ENCODE peak calls at places on chromosomes 2 and 18, in six cellular contexts. One of them, this sample, is unnamed.

GRCh38 chr2:195683174-195683573 is 26.1 kb downstream of the SLC39A10 start:
- DNase-seq in uterus: no peak
- DNase-seq in tibial artery: no peak
- DNase-seq in endothelial cell of umbilical vein: no peak
- DNase-seq in mammary epithelial cell: peak; percentile 47
- DNase-seq in psoas muscle: no peak
- DNase-seq in this sample: no peak

GRCh38 chr2:194319222-194319992 is 1337.6 kb upstream of the SLC39A10 start:
- DNase-seq in uterus: no peak
- DNase-seq in tibial artery: no peak
- DNase-seq in endothelial cell of umbilical vein: no peak
- DNase-seq in mammary epithelial cell: no peak
- DNase-seq in psoas muscle: no peak
- DNase-seq in this sample: no peak

GRCh38 chr2:225487901-225488416 is 88.4 kb downstream of the NYAP2 start:
- DNase-seq in uterus: no peak
- DNase-seq in tibial artery: no peak
- DNase-seq in endothelial cell of umbilical vein: no peak
- DNase-seq in mammary epithelial cell: no peak
- DNase-seq in psoas muscle: no peak
- DNase-seq in this sample: no peak

GRCh38 chr18:45316127-45316526 is 299.1 kb upstream of the SLC14A2 start:
- DNase-seq in uterus: no peak
- DNase-seq in tibial artery: no peak
- DNase-seq in endothelial cell of umbilical vein: no peak
- DNase-seq in mammary epithelial cell: no peak
- DNase-seq in psoas muscle: no peak
- DNase-seq in this sample: no peak

GRCh38 chr2:138948070-138948539 is 167.9 kb upstream of the NXPH2 start:
- DNase-seq in uterus: no peak
- DNase-seq in tibial artery: peak; percentile 61
- DNase-seq in endothelial cell of umbilical vein: peak; percentile 45
- DNase-seq in mammary epithelial cell: peak; percentile 98
- DNase-seq in psoas muscle: no peak
- DNase-seq in this sample: no peak

GRCh38 chr2:11697103-11697871 is 27.3 kb upstream of the NTSR2 start:
- DNase-seq in uterus: peak; percentile 62
- DNase-seq in tibial artery: peak; percentile 51
- DNase-seq in endothelial cell of umbilical vein: peak; percentile 70
- DNase-seq in mammary epithelial cell: peak; percentile 71
- DNase-seq in psoas muscle: peak; percentile 80
- DNase-seq in this sample: peak; percentile 46

GRCh38 chr2:224869601-224870000 is 153.4 kb upstream of the CCDC195 start:
- DNase-seq in uterus: no peak
- DNase-seq in tibial artery: no peak
- DNase-seq in endothelial cell of umbilical vein: no peak
- DNase-seq in mammary epithelial cell: peak; percentile 75
- DNase-seq in psoas muscle: no peak
- DNase-seq in this sample: no peak

GRCh38 chr2:16124881-16125613 is 184.7 kb downstream of the MYCN start:
- DNase-seq in uterus: no peak
- DNase-seq in tibial artery: no peak
- DNase-seq in endothelial cell of umbilical vein: no peak
- DNase-seq in mammary epithelial cell: no peak
- DNase-seq in psoas muscle: no peak
- DNase-seq in this sample: no peak

GRCh38 chr18:61946449-61946848 is 53.6 kb upstream of the RNF152 start:
- DNase-seq in uterus: no peak
- DNase-seq in tibial artery: no peak
- DNase-seq in endothelial cell of umbilical vein: no peak
- DNase-seq in mammary epithelial cell: peak; percentile 77
- DNase-seq in psoas muscle: no peak
- DNase-seq in this sample: no peak

GRCh38 chr2:109243526-109244425 is 114.8 kb downstream of the SH3RF3 start:
- DNase-seq in uterus: no peak
- DNase-seq in tibial artery: no peak
- DNase-seq in endothelial cell of umbilical vein: no peak
- DNase-seq in mammary epithelial cell: no peak
- DNase-seq in psoas muscle: no peak
- DNase-seq in this sample: no peak

GRCh38 chr2:65514555-65515195 is 82.3 kb upstream of the SPRED2 start:
- DNase-seq in uterus: no peak
- DNase-seq in tibial artery: no peak
- DNase-seq in endothelial cell of umbilical vein: no peak
- DNase-seq in mammary epithelial cell: peak; percentile 38
- DNase-seq in psoas muscle: no peak
- DNase-seq in this sample: no peak

GRCh38 chr18:75209952-75210261 is 690 bp upstream of the TSHZ1 start:
- DNase-seq in uterus: no peak
- DNase-seq in tibial artery: no peak
- DNase-seq in endothelial cell of umbilical vein: no peak
- DNase-seq in mammary epithelial cell: peak; percentile 35
- DNase-seq in psoas muscle: no peak
- DNase-seq in this sample: no peak

GRCh38 chr2:234949762-234950434 is 1.9 kb upstream of the SH3BP4 start:
- DNase-seq in uterus: no peak
- DNase-seq in tibial artery: no peak
- DNase-seq in endothelial cell of umbilical vein: peak; percentile 14
- DNase-seq in mammary epithelial cell: peak; percentile 99
- DNase-seq in psoas muscle: no peak
- DNase-seq in this sample: no peak

GRCh38 chr2:96535331-96535730 is 1.2 kb upstream of the ARID5A start:
- DNase-seq in uterus: no peak
- DNase-seq in tibial artery: no peak
- DNase-seq in endothelial cell of umbilical vein: no peak
- DNase-seq in mammary epithelial cell: no peak
- DNase-seq in psoas muscle: no peak
- DNase-seq in this sample: no peak

GRCh38 chr2:4219121-4219520 is 515.7 kb downstream of the DCDC2C start:
- DNase-seq in uterus: no peak
- DNase-seq in tibial artery: no peak
- DNase-seq in endothelial cell of umbilical vein: no peak
- DNase-seq in mammary epithelial cell: no peak
- DNase-seq in psoas muscle: no peak
- DNase-seq in this sample: no peak

GRCh38 chr2:13252615-13253014 is 535.9 kb downstream of the TRIB2 start:
- DNase-seq in uterus: no peak
- DNase-seq in tibial artery: no peak
- DNase-seq in endothelial cell of umbilical vein: no peak
- DNase-seq in mammary epithelial cell: no peak
- DNase-seq in psoas muscle: no peak
- DNase-seq in this sample: no peak

GRCh38 chr18:79001001-79001400 is 21.4 kb downstream of the SALL3 start:
- DNase-seq in uterus: no peak
- DNase-seq in tibial artery: no peak
- DNase-seq in endothelial cell of umbilical vein: no peak
- DNase-seq in mammary epithelial cell: no peak
- DNase-seq in psoas muscle: no peak
- DNase-seq in this sample: no peak

GRCh38 chr2:236171213-236172201 is 3.3 kb upstream of the GBX2 start:
- DNase-seq in uterus: no peak
- DNase-seq in tibial artery: no peak
- DNase-seq in endothelial cell of umbilical vein: no peak
- DNase-seq in mammary epithelial cell: no peak
- DNase-seq in psoas muscle: no peak
- DNase-seq in this sample: no peak

GRCh38 chr2:145484443-145485086 is 964.6 kb upstream of the ZEB2 start:
- DNase-seq in uterus: no peak
- DNase-seq in tibial artery: no peak
- DNase-seq in endothelial cell of umbilical vein: peak; percentile 50
- DNase-seq in mammary epithelial cell: peak; percentile 84
- DNase-seq in psoas muscle: no peak
- DNase-seq in this sample: no peak

GRCh38 chr2:146213674-146214073 is 1631.2 kb upstream of the ACVR2A start:
- DNase-seq in uterus: no peak
- DNase-seq in tibial artery: no peak
- DNase-seq in endothelial cell of umbilical vein: no peak
- DNase-seq in mammary epithelial cell: no peak
- DNase-seq in psoas muscle: no peak
- DNase-seq in this sample: no peak

GRCh38 chr2:176419591-176420071 is 150.4 kb downstream of the MTX2 start:
- DNase-seq in uterus: no peak
- DNase-seq in tibial artery: no peak
- DNase-seq in endothelial cell of umbilical vein: peak; percentile 97
- DNase-seq in mammary epithelial cell: no peak
- DNase-seq in psoas muscle: no peak
- DNase-seq in this sample: no peak

GRCh38 chr2:152154462-152154861 is 21.1 kb downstream of the STAM2 start:
- DNase-seq in uterus: no peak
- DNase-seq in tibial artery: no peak
- DNase-seq in endothelial cell of umbilical vein: no peak
- DNase-seq in mammary epithelial cell: no peak
- DNase-seq in psoas muscle: no peak
- DNase-seq in this sample: no peak

GRCh38 chr2:40371525-40372277 is 80.2 kb downstream of the SLC8A1 start:
- DNase-seq in uterus: peak; percentile 66
- DNase-seq in tibial artery: peak; percentile 48
- DNase-seq in endothelial cell of umbilical vein: no peak
- DNase-seq in mammary epithelial cell: no peak
- DNase-seq in psoas muscle: peak; percentile 37
- DNase-seq in this sample: peak; percentile 53

GRCh38 chr18:28725876-28726275 is 548.9 kb upstream of the CDH2 start:
- DNase-seq in uterus: no peak
- DNase-seq in tibial artery: no peak
- DNase-seq in endothelial cell of umbilical vein: no peak
- DNase-seq in mammary epithelial cell: peak; percentile 77
- DNase-seq in psoas muscle: no peak
- DNase-seq in this sample: no peak

GRCh38 chr2:177733-178132 is 86.1 kb downstream of the SH3YL1 start:
- DNase-seq in uterus: no peak
- DNase-seq in tibial artery: no peak
- DNase-seq in endothelial cell of umbilical vein: no peak
- DNase-seq in mammary epithelial cell: no peak
- DNase-seq in psoas muscle: no peak
- DNase-seq in this sample: no peak

GRCh38 chr2:173048530-173048900 is 27.1 kb upstream of the MAP3K20 start:
- DNase-seq in uterus: no peak
- DNase-seq in tibial artery: no peak
- DNase-seq in endothelial cell of umbilical vein: no peak
- DNase-seq in mammary epithelial cell: no peak
- DNase-seq in psoas muscle: no peak
- DNase-seq in this sample: no peak

GRCh38 chr2:173050684-173051083 is 25.0 kb upstream of the MAP3K20 start:
- DNase-seq in uterus: no peak
- DNase-seq in tibial artery: no peak
- DNase-seq in endothelial cell of umbilical vein: no peak
- DNase-seq in mammary epithelial cell: no peak
- DNase-seq in psoas muscle: no peak
- DNase-seq in this sample: no peak

GRCh38 chr2:173051463-173051862 is 24.2 kb upstream of the MAP3K20 start:
- DNase-seq in uterus: no peak
- DNase-seq in tibial artery: no peak
- DNase-seq in endothelial cell of umbilical vein: no peak
- DNase-seq in mammary epithelial cell: no peak
- DNase-seq in psoas muscle: no peak
- DNase-seq in this sample: no peak

GRCh38 chr2:173048901-173049661 is 26.6 kb upstream of the MAP3K20 start:
- DNase-seq in uterus: peak; percentile 90
- DNase-seq in tibial artery: peak; percentile 89
- DNase-seq in endothelial cell of umbilical vein: peak; percentile 91
- DNase-seq in mammary epithelial cell: peak; percentile 99
- DNase-seq in psoas muscle: peak; percentile 85
- DNase-seq in this sample: peak; percentile 45

DNA sequence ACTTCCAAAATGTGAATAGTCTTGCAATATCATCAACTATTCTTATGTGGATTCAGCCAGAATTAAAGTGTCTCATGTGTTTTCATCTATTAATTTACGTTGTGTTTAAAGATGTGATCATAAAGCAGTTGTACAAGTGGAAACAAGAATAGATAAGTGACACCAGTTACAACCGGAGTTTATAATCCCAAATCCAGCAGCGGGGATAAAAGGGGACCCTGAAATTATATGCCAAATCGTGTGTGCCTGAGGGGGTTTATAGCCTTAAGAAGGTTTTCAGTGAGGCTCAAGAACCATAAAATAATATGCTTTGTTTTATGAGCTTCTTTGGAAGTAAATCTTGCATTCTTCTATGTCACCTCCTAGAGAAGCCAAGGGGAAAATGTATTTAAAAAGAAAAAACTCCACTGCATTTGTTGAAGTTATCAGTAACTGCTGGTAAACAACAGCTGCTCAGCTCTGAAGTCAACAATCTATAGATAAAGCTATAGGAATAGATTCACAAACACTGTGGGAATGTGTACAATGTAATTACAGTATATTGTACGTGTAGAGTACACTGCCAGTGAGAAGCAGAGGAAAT is 25.8 kb upstream of the MAP3K20 start:
- DNase-seq in uterus: no peak
- DNase-seq in tibial artery: no peak
- DNase-seq in endothelial cell of umbilical vein: peak; percentile 3
- DNase-seq in mammary epithelial cell: no peak
- DNase-seq in psoas muscle: no peak
- DNase-seq in this sample: no peak
- H3K27ac ChIP-seq in uterus: peak overlapping the region; percentile 79
- H3K27ac ChIP-seq in tibial artery: peak overlapping the region; percentile 76
- H3K27ac ChIP-seq in endothelial cell of umbilical vein: peak overlapping the region; percentile 70
- H3K27ac ChIP-seq in mammary epithelial cell: peak overlapping the region; percentile 100
- H3K27ac ChIP-seq in psoas muscle: peak overlapping the region; percentile 79
- H3K27ac ChIP-seq in this sample: no peak overlapping the region

GRCh38 chr2:172438064-172438421 is 10.7 kb downstream of the ITGA6 start:
- DNase-seq in uterus: no peak
- DNase-seq in tibial artery: no peak
- DNase-seq in endothelial cell of umbilical vein: no peak
- DNase-seq in mammary epithelial cell: peak; percentile 78
- DNase-seq in psoas muscle: no peak
- DNase-seq in this sample: no peak
- H3K4me1 ChIP-seq in uterus: no peaks in the 10 kb centered on the region
- H3K4me1 ChIP-seq in tibial artery: no peaks in the 10 kb centered on the region
- H3K4me1 ChIP-seq in endothelial cell of umbilical vein: peaks cover 67% of the 10 kb centered on the region
- H3K4me1 ChIP-seq in mammary epithelial cell: peaks cover 97% of the 10 kb centered on the region
- H3K4me1 ChIP-seq in psoas muscle: peaks cover 70% of the 10 kb centered on the region
- H3K4me1 ChIP-seq in this sample: peaks cover 45% of the 10 kb centered on the region

GRCh38 chr2:9796056-9796792 is 47.0 kb upstream of the TAF1B start:
- DNase-seq in uterus: no peak
- DNase-seq in tibial artery: no peak
- DNase-seq in endothelial cell of umbilical vein: no peak
- DNase-seq in mammary epithelial cell: no peak
- DNase-seq in psoas muscle: no peak
- DNase-seq in this sample: no peak
- H3K27ac ChIP-seq in uterus: no peak overlapping the region
- H3K27ac ChIP-seq in tibial artery: no peak overlapping the region
- H3K27ac ChIP-seq in endothelial cell of umbilical vein: no peak overlapping the region
- H3K27ac ChIP-seq in mammary epithelial cell: no peak overlapping the region
- H3K27ac ChIP-seq in psoas muscle: no peak overlapping the region
- H3K27ac ChIP-seq in this sample: no peak overlapping the region

DNA sequence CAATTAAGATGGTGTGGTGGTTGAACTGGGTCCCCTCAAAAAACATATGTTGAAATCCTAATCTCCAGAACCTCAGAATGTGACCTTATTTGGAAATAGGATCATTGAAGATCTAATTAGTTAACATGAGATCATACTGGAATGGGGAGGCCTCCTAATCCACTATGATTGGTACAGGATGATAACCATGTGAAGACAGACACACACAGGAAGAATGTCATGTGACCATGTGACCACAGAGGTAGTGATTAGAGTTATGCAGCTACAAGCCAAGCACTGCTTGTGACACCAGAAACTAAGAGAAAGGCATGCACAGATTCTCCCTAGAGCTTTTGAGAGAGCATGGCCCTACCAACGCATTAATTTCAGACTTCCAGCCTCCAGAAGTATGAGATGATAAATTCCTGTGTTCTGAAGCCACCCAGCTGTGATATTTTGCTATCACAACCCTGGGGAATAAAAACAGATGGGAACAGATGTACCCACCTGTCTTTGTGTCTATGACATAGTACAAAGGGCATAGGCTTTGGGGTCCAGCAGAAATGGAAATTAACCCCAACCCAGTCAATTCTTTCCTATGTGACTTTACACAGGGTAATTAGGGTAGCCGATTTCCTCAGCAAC is 46.9 kb upstream of the TGIF1 start:
- DNase-seq in uterus: no peak
- DNase-seq in tibial artery: no peak
- DNase-seq in endothelial cell of umbilical vein: no peak
- DNase-seq in mammary epithelial cell: peak; percentile 42
- DNase-seq in psoas muscle: no peak
- DNase-seq in this sample: no peak
- H3K4me1 ChIP-seq in uterus: no peaks in the 10 kb centered on the region
- H3K4me1 ChIP-seq in tibial artery: no peaks in the 10 kb centered on the region
- H3K4me1 ChIP-seq in endothelial cell of umbilical vein: no peaks in the 10 kb centered on the region
- H3K4me1 ChIP-seq in mammary epithelial cell: no peaks in the 10 kb centered on the region
- H3K4me1 ChIP-seq in psoas muscle: no peaks in the 10 kb centered on the region
- H3K4me1 ChIP-seq in this sample: no peaks in the 10 kb centered on the region

This sample was measured in heart right ventricle.